ENCODE peak calls at places on chromosome 3, in five cellular contexts. D is transverse colon, P is A549, T is HepG2, J is H1. G is an unnamed sample.

GRCh38 chr3:119148493-119149180 is 2.7 kb downstream of the TEX55 start:
- DNase-seq in D (no peak), P (peak), J (no peak), T (no peak), G (no peak)

GRCh38 chr3:86801921-86802320 is 189.0 kb downstream of the VGLL3 start:
- DNase-seq in T (no peak), J (no peak), P (no peak), D (no peak), G (no peak)

GRCh38 chr3:49054344-49054862 is 25.2 kb upstream of the IMPDH2 start:
- DNase-seq in D (no peak), P (no peak), J (no peak), T (no peak), G (no peak)

GRCh38 chr3:146702237-146702636 is 97.1 kb upstream of the PLSCR5 start:
- DNase-seq in P (no peak), D (no peak), T (no peak), J (no peak), G (no peak)

GRCh38 chr3:78495326-78495725 is 1272.5 kb downstream of the ROBO1 start:
- DNase-seq in P (no peak), J (no peak), D (no peak), T (no peak), G (no peak)

GRCh38 chr3:149534671-149535394 is 60.3 kb downstream of the TM4SF4 start:
- DNase-seq in P (peak), D (no peak), T (no peak), J (no peak), G (no peak)

GRCh38 chr3:43030162-43030935 is 51.2 kb downstream of the GASK1A start:
- DNase-seq in P (no peak), T (no peak), J (no peak), D (no peak), G (no peak)

GRCh38 chr3:32004111-32004790 is 22.7 kb downstream of the ZNF860 start:
- DNase-seq in J (no peak), P (peak), D (no peak), T (no peak), G (no peak)

GRCh38 chr3:139394116-139394515 is 4.7 kb upstream of the COPB2 start:
- DNase-seq in P (no peak), J (no peak), T (no peak), D (no peak), G (no peak)

GRCh38 chr3:72912532-72912931 is 24.7 kb downstream of the GXYLT2 start:
- DNase-seq in P (no peak), D (no peak), J (no peak), T (no peak), G (no peak)

GRCh38 chr3:10602769-10603768 is 97.7 kb upstream of the ATP2B2 start:
- DNase-seq in P (no peak), T (no peak), J (no peak), D (no peak), G (no peak)

GRCh38 chr3:128616516-128617269 is 33.9 kb downstream of the RPN1 start:
- DNase-seq in T (no peak), D (no peak), J (no peak), P (no peak), G (no peak)

GRCh38 chr3:105755121-105755886 is 113.5 kb downstream of the CBLB start:
- DNase-seq in D (no peak), P (no peak), J (no peak), T (no peak), G (no peak)

GRCh38 chr3:57755368-57756021 is 614 bp upstream of the SLMAP start:
- DNase-seq in T (peak), P (peak), D (peak), J (no peak), G (no peak)

GRCh38 chr3:50166309-50167019 is 11.3 kb downstream of the SEMA3F start:
- DNase-seq in J (no peak), T (no peak), D (no peak), P (no peak), G (no peak)

GRCh38 chr3:23567917-23568316 is 237.8 kb upstream of the UBE2E1 start:
- DNase-seq in P (peak), D (no peak), J (no peak), T (no peak), G (no peak)

GRCh38 chr3:184531580-184532290 is 29.9 kb upstream of the EPHB3 start:
- DNase-seq in J (no peak), T (no peak), P (no peak), D (no peak), G (no peak)

GRCh38 chr3:134366928-134367352 is 7.3 kb downstream of the AMOTL2 start:
- DNase-seq in J (no peak), D (no peak), T (peak), P (no peak), G (peak)

GRCh38 chr3:184380627-184381260 is 890 bp downstream of the CHRD start:
- DNase-seq in J (no peak), T (no peak), D (no peak), P (no peak), G (no peak)

GRCh38 chr3:43343778-43344177 is 57.4 kb downstream of the SNRK start:
- DNase-seq in D (no peak), T (no peak), J (no peak), P (no peak), G (no peak)

GRCh38 chr3:11452988-11453847 is 181.0 kb downstream of the ATG7 start:
- DNase-seq in P (no peak), D (no peak), T (peak), J (no peak), G (no peak)

GRCh38 chr3:178084938-178085816 is 451.1 kb upstream of the KCNMB2 start:
- DNase-seq in D (peak), T (peak), J (peak), P (peak), G (peak)

GRCh38 chr3:138082085-138082991 is 33.1 kb downstream of the DZIP1L start:
- DNase-seq in D (no peak), T (peak), J (no peak), P (peak), G (no peak)

GRCh38 chr3:140441006-140441405 is 236.9 kb upstream of the TRIM42 start:
- DNase-seq in D (no peak), P (peak), T (no peak), J (no peak), G (no peak)

GRCh38 chr3:72888546-72889309 is 882 bp downstream of the GXYLT2 start:
- DNase-seq in P (no peak), J (peak), T (peak), D (peak), G (no peak)

GRCh38 chr3:132788299-132788698 is 66.1 kb upstream of the NPHP3 start:
- DNase-seq in D (no peak), P (no peak), J (no peak), T (no peak), G (peak)

GRCh38 chr3:107880702-107881101 is 210.1 kb downstream of the CD47 start:
- DNase-seq in P (no peak), J (no peak), T (no peak), D (no peak), G (no peak)

GRCh38 chr3:164897335-164897734 is 181.0 kb downstream of the SI start:
- DNase-seq in D (no peak), J (no peak), T (no peak), P (no peak), G (no peak)

GRCh38 chr3:149004622-149005021 is 13.3 kb downstream of the GYG1 start:
- DNase-seq in T (no peak), P (no peak), D (no peak), J (no peak), G (no peak)

GRCh38 chr3:85255954-85256353 is 297.2 kb downstream of the CADM2 start:
- DNase-seq in D (no peak), T (no peak), J (no peak), P (no peak), G (no peak)

GRCh38 chr3:155424041-155424605 is 130.6 kb upstream of the STRIT1 start:
- DNase-seq in J (no peak), D (no peak), T (no peak), P (no peak), G (no peak)

DNA sequence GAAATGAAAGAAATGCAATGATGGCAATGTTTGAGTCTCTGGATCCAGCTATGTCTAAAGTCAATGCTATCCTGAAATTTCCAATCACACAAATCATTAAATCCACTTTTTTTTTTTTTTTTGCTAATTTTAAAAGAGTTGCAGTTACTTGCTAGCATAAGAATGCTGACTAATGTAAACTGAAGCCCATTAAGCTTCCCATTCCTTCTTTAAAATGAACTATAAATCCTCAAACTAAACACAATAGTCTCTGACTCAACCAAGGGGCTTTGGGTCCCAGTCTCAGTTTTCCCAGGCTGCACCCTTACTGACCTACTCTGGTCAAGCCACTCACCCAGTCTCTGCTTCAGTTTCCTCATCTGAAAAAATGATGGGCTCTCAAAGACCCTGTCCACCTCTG is 361.1 kb downstream of the ERC2 start:
- DNase-seq in J (no peak), P (no peak), D (no peak), T (no peak), G (no peak)
- TF ChIP-seq EP300 in J (no peak), P (no peak), D (no peak), T (no peak), G (no peak)

DNA sequence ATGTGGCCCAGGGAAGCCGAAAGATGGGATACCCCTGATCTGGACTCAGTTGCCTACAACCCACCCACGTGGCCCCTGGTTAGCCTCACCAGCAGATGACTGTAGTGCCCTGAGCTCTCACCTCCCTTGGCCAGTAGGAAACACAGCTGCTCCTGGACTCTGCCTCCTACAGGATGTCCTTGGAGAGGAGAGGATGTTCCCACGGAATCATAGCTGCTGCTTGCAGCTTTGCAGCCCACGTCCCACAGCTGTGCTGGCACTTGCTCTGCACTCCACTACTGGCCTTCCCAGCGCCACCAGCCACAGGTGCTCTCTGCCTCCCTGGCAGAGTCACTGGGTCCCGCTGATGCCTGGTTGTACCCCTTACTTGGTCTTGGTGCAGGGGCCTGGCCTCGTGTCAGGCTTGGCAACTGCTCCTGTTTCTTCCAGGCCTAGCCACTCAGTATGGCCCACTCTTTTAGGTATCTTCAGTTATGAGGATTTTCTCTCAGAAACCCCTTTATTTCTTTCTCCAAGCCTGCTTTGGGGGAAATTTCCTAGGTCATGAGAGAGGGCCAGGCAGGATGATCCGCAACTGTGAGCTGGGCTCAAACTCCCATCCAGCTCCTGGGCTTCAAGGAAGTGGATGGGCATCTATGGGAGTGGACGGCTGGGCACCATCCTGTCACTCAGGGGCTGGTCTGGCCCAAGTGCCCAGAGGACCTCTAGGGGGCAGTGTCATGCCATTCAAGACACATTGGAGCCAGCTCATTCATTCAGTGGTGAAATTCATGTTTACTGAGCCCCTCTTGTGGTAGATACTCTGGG is 16.3 kb upstream of the VILL start:
- DNase-seq in P (peak), J (no peak), T (peak), D (peak), G (peak)
- TF ChIP-seq EP300 in P (no peak), J (no peak), T (no peak), D (no peak), G (no peak)

GRCh38 chr3:153160451-153161137 is 1.4 kb upstream of the RAP2B start:
- DNase-seq in T (peak), J (peak), P (peak), D (peak), G (peak)

GRCh38 chr3:153161138-153161713 is 800 bp upstream of the RAP2B start:
- DNase-seq in J (peak), P (peak), D (peak), T (peak), G (peak)

GRCh38 chr3:153163349-153164008 is 1.5 kb downstream of the RAP2B start:
- DNase-seq in J (no peak), D (no peak), T (no peak), P (peak), G (peak)

GRCh38 chr3:153162513-153163348 is 705 bp downstream of the RAP2B start:
- DNase-seq in P (peak), D (peak), T (no peak), J (no peak), G (no peak)

DNA sequence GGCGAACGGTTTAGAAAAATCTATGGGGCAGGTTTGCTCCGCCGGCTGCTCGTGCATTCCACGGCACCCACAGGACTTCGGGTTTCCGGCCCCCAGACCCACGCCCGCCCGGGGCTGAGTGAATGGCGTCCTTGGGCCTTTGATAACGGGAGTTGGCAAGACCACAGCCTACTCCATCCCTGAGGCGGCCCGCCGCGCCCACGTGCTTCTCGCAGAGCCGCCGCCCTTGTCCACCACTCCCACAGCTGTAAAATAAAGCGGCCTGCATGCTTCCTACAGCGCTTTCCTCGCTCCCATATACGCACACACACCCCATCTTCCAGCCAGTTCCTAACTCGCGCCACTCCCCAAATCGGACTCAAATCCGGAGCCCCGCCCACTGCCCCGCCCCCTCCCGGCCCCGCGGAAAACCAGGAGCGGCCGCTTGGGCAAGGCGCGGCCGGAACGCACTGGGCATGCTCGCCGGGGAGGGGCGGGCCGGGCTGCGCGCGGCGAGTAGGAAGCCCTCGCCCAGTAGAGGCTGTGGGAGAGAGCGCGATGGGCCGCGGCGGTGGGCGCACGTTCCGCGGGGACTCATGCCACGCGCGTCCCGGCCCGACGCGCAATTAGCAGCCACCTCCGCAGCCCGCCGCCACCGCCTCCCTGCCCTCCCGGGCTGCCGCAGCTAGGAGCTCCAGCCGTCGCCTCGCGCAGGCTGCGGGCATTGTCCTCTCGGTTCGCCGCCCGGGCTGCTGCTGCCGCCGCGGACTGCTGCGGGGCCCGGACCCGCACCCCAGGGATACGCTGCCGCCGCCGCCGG is at the start of gene RAP2B:
- DNase-seq in P (peak), T (peak), D (peak), J (peak), G (peak)
- TF ChIP-seq EP300 in P (no peak), T (peak), D (no peak), J (no peak), G (peak)

GRCh38 chr3:126459111-126459762 is 16.5 kb downstream of the ZXDC start:
- DNase-seq in P (no peak), D (no peak), J (no peak), T (no peak), G (no peak)

GRCh38 chr3:126454799-126455198 is 20.9 kb downstream of the ZXDC start:
- DNase-seq in T (no peak), J (no peak), D (no peak), P (no peak), G (no peak)

GRCh38 chr3:126456766-126457388 is 18.8 kb downstream of the ZXDC start:
- DNase-seq in T (no peak), P (no peak), D (no peak), J (no peak), G (no peak)

GRCh38 chr3:126454026-126454425 is 21.7 kb downstream of the ZXDC start:
- DNase-seq in P (no peak), J (no peak), D (no peak), T (no peak), G (no peak)

GRCh38 chr3:126456211-126456610 is 19.5 kb downstream of the ZXDC start:
- DNase-seq in D (no peak), T (no peak), J (no peak), P (no peak), G (no peak)
- TF ChIP-seq EP300 in D (no peak), T (no peak), J (no peak), P (no peak), G (no peak)

GRCh38 chr3:169634618-169635236 is 28.8 kb downstream of the MECOM start:
- DNase-seq in P (no peak), J (no peak), T (peak), D (peak), G (no peak)

GRCh38 chr3:169637731-169638130 is 25.8 kb downstream of the MECOM start:
- DNase-seq in T (no peak), J (no peak), D (no peak), P (no peak), G (no peak)

GRCh38 chr3:169640467-169641148 is 22.9 kb downstream of the MECOM start:
- DNase-seq in T (no peak), D (no peak), P (no peak), J (no peak), G (no peak)

GRCh38 chr3:169633789-169634188 is 29.7 kb downstream of the MECOM start:
- DNase-seq in J (no peak), P (no peak), T (peak), D (no peak), G (no peak)

DNA sequence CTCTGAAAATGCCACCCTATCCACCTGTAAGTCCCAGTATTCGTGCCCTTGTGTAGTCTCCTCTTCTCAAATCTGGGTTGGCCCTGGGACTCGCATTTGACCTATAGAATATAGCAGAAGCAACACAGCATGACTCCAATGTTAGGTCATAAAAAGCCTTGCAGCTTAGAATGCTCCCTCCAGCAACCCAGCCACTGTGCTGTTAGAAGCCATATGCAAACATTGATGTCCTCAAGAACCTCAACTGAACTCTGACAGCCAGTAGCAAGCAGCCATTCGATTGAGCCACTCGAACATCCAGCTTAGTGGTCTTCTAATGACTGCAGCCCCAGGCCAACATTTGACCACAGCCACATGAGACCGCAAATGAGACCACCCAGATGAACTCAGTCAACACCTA is 26.6 kb downstream of the MECOM start:
- DNase-seq in J (no peak), T (no peak), P (no peak), D (no peak), G (no peak)
- TF ChIP-seq EP300 in J (no peak), T (no peak), P (no peak), D (no peak), G (no peak)

GRCh38 chr3:188204516-188204915 is 50.6 kb downstream of the LPP start:
- DNase-seq in D (no peak), J (no peak), T (no peak), P (no peak), G (no peak)
- TF ChIP-seq EP300 in D (no peak), J (no peak), T (no peak), P (no peak), G (no peak)

GRCh38 chr3:196431193-196432136 is 762 bp downstream of the UBXN7 start:
- DNase-seq in J (no peak), T (peak), P (peak), D (peak), G (no peak)

DNA sequence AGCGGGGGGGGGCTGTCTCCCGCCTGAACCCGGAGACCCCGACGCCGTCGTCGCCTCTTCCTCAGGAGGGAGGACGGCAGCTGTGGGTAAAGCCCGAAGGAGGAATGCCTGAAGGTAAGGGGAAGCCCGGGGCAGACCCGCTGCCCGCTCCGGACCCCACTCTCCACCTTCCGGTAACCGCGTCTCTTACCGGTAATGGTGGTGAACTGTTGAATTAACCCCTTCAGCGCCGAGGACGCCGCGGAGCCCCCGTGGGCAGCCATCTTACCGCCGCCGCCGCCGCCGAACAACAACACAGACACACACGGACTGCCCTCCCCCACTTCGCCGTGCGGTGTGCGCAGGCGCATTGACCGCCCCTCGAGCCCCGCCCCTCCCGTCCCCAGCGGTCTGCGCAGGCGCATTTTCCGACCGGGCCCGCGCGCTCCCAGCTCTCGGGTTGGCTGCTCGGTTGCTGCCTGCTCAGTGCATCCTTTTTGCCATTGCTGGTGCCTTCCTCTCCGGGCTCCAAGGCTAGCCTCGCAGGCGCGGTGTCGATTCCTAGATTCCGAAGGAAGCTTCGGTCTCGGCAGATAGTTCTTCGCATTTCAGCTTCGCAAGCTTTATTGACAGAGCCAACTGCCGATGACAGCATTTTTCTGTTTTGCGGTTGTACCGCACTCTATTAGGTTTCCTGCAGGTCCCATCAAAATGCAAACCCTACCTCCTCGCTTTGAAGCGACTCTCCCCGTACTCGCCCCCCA is at the start of gene UBXN7:
- DNase-seq in P (peak), T (peak), D (peak), J (peak), G (peak)
- TF ChIP-seq EP300 in P (no peak), T (no peak), D (no peak), J (no peak), G (peak)

G was measured in tibial nerve.